ENCODE peak calls at places on chromosomes 2 and 18, in seven cellular contexts. J is breast epithelium, R is A549, M is ovary, D is GM12878, Q is sigmoid colon, I is H1. O is an unnamed sample.

GRCh38 chr2:65387017-65387416 is 45.4 kb downstream of the SPRED2 start:
- DNase-seq in D (no peak), M (no peak), J (no peak), R (no peak), Q (no peak), I (no peak), O (no peak)

GRCh38 chr2:1787799-1788477 is 43.6 kb upstream of the PXDN start:
- DNase-seq in I (no peak), D (no peak), R (no peak), Q (no peak), M (no peak), J (no peak), O (no peak)

GRCh38 chr18:9810994-9811393 is 74.8 kb upstream of the TXNDC2 start:
- DNase-seq in J (no peak), Q (peak; percentile 40), R (no peak), I (no peak), D (no peak), M (no peak), O (no peak)

GRCh38 chr2:76642122-76642521 is 880.1 kb downstream of the LRRTM4 start:
- DNase-seq in J (no peak), I (no peak), D (no peak), Q (no peak), R (no peak), M (no peak), O (no peak)

GRCh38 chr18:12239426-12239825 is 14.7 kb upstream of the CIDEA start:
- DNase-seq in Q (no peak), R (no peak), M (no peak), D (no peak), I (no peak), J (no peak), O (no peak)

GRCh38 chr2:222959358-222959757 is 92.6 kb upstream of the KCNE4 start:
- DNase-seq in D (no peak), R (peak; percentile 57), I (peak; percentile 71), M (no peak), Q (no peak), J (no peak), O (no peak)

GRCh38 chr2:189798312-189799029 is 14.2 kb downstream of the PMS1 start:
- DNase-seq in J (no peak), R (peak; percentile 47), Q (no peak), I (no peak), D (peak; percentile 25), M (no peak), O (no peak)

GRCh38 chr2:160221391-160222276 is 21.6 kb upstream of the ITGB6 start:
- DNase-seq in Q (peak; percentile 69), J (peak; percentile 81), I (no peak), R (peak; percentile 91), M (peak; percentile 61), D (no peak), O (peak; percentile 60)

GRCh38 chr2:98438190-98439133 is 6.2 kb upstream of the INPP4A start:
- DNase-seq in R (no peak), D (no peak), Q (no peak), I (no peak), M (no peak), J (no peak), O (no peak)

GRCh38 chr2:27379840-27380625 is 501 bp downstream of the ZNF513 start:
- DNase-seq in I (no peak), J (no peak), R (peak; percentile 59), D (no peak), Q (peak; percentile 88), M (peak; percentile 70), O (peak; percentile 75)

GRCh38 chr2:43636616-43637015 is 444 bp upstream of the PLEKHH2 start:
- DNase-seq in R (no peak), M (no peak), I (no peak), D (no peak), J (no peak), Q (no peak), O (no peak)

GRCh38 chr2:27875089-27875881 is 14.9 kb downstream of the RBKS start:
- DNase-seq in J (no peak), R (no peak), M (no peak), Q (no peak), I (no peak), D (no peak), O (no peak)

GRCh38 chr2:157296958-157297357 is 28.7 kb downstream of the ERMN start:
- DNase-seq in J (no peak), D (no peak), M (no peak), Q (no peak), R (no peak), I (no peak), O (no peak)

GRCh38 chr2:102718387-102719316 is 43.2 kb upstream of the TMEM182 start:
- DNase-seq in D (no peak), J (no peak), Q (no peak), M (no peak), I (no peak), R (no peak), O (no peak)

GRCh38 chr2:217800433-217801114 is 202.2 kb downstream of the TNS1 start:
- DNase-seq in M (peak; percentile 25), D (no peak), R (no peak), J (peak; percentile 12), I (no peak), Q (peak; percentile 70), O (peak; percentile 20)

DNA sequence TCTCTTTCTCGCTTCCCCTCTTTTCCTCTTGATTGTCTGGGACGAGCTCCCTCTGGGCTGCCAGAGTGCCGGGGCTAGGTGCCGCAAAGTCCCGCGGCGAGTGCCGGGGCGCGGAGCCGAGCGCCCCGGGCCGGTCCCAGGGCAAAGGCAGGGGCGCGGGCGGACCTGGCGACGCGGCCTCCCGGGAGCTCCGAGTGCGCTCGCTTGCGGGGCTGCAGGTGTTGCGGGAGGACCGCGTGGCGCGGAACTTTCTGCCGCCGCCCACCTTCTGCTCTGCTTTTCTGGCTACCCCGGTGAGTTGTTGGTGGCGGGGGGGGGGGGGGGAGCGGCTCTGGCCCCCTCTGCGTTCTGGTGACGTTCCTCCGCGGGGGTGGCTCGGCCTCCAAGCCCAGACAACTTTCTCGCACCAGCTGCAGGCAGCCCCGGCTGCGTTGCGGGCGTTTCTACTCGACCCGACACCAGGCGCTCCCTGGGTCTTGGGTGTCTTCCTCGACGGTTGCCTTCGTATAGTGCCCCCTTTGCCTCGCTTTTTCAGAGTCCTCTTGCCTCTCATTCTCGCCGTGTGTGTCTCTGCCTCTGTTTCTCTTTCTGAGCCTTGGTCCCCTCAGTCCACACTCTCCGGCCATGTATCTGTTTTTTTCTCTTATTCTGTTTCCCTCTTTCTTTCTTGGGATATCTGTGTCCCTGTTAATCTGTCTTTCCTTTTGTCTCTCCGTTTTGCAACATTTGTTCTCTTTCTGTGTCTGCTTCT is 764 bp downstream of the GALNT13 start:
- DNase-seq in I (no peak), R (peak; percentile 13), J (no peak), D (no peak), Q (no peak), M (no peak), O (no peak)
- H3K4me3 ChIP-seq in I (peak overlapping the region; percentile 56), R (peak overlapping the region; percentile 86), J (peak overlapping the region; percentile 56), D (no peak overlapping the region), Q (peak overlapping the region; percentile 20), M (no peak overlapping the region), O (no peak overlapping the region)

GRCh38 chr2:144518744-144519596 is 949 bp downstream of the ZEB2 start:
- DNase-seq in Q (no peak), J (no peak), D (peak; percentile 41), I (no peak), M (no peak), R (no peak), O (no peak)

GRCh38 chr2:144520718-144521487 is 984 bp upstream of the ZEB2 start:
- DNase-seq in D (no peak), R (no peak), M (no peak), I (no peak), J (no peak), Q (no peak), O (no peak)

GRCh38 chr2:144521702-144522101 is 1.8 kb upstream of the ZEB2 start:
- DNase-seq in Q (no peak), I (no peak), M (peak; percentile 29), R (no peak), D (no peak), J (no peak), O (no peak)

GRCh38 chr2:144519597-144519933 is 354 bp downstream of the ZEB2 start:
- DNase-seq in I (no peak), D (no peak), J (no peak), M (no peak), Q (no peak), R (no peak), O (no peak)

DNA sequence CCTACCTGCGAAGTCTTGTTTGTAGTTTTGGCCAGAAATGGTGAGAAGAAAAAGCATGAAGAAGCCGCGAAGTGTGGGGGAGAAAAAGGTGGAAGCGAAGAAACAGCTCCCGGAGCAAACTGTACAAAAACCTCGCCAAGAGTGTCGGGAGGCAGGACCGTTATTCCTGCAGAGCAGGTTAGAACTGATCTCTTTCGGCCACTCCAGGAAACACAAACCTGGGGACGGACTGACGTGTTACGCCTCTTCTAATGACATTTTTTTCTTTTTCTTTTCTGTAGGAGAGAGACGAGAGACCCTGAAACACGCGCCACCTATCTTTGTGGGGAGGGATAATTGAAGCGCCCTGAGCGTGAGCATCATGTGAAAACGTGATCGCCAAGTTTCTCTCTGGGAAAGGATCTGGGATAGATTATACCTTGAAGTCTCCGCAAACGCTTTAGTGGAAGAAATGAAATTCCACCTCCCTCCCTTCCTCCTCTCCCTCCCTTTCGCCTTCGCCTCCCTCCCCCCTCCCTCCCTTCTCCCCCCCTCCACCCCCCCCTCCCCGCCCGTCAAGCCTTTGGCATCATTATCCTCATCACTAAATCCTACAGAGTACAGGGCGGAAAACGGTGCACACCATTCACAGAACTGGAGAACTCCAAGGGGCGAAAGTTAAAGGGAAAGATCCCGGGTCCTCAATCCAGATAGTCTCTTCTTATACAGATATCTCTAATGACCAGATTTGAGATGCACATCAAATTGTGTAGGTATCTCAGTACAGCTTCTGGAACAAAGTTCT is at the start of gene ZEB2:
- DNase-seq in Q (peak; percentile 88), D (no peak), R (peak; percentile 67), M (peak; percentile 87), I (no peak), J (no peak), O (peak; percentile 80)
- TF ChIP-seq POLR2A in Q (peak; percentile 6), D (peak; percentile 29), R (no peak), M (peak; percentile 67), I (no peak), J (peak; percentile 30), O (peak; percentile 31)

GRCh38 chr2:178287652-178288344 is 93.5 kb downstream of the OSBPL6 start:
- DNase-seq in D (no peak), I (no peak), R (no peak), M (no peak), Q (no peak), J (no peak), O (no peak)

GRCh38 chr2:178284613-178285286 is 90.4 kb downstream of the OSBPL6 start:
- DNase-seq in J (no peak), R (no peak), I (no peak), D (no peak), Q (no peak), M (no peak), O (no peak)

GRCh38 chr2:178283519-178283918 is 89.2 kb downstream of the OSBPL6 start:
- DNase-seq in J (no peak), I (no peak), R (no peak), Q (no peak), M (no peak), D (no peak), O (no peak)

GRCh38 chr2:178286636-178287035 is 92.3 kb downstream of the OSBPL6 start:
- DNase-seq in J (no peak), I (no peak), M (no peak), D (no peak), Q (no peak), R (no peak), O (no peak)

GRCh38 chr2:178285287-178285615 is 90.9 kb downstream of the OSBPL6 start:
- DNase-seq in I (no peak), M (no peak), R (no peak), D (no peak), J (no peak), Q (no peak), O (no peak)
- H3K27ac ChIP-seq in I (no peak overlapping the region), M (no peak overlapping the region), R (no peak overlapping the region), D (no peak overlapping the region), J (no peak overlapping the region), Q (no peak overlapping the region), O (no peak overlapping the region)

GRCh38 chr18:26832302-26832701 is 33.2 kb downstream of the AQP4 start:
- DNase-seq in R (no peak), J (no peak), D (no peak), I (no peak), Q (no peak), M (no peak), O (no peak)
- H3K4me3 ChIP-seq in R (no peak overlapping the region), J (no peak overlapping the region), D (no peak overlapping the region), I (no peak overlapping the region), Q (no peak overlapping the region), M (no peak overlapping the region), O (no peak overlapping the region)

O was measured in uterus.